ENCODE peak calls at places on chromosomes 16 and 17, in nine cellular contexts. C, Y, N, W, G, Z, Q, F and D are unnamed samples.

GRCh38 chr16:50697881-50698767 is 4.7 kb downstream of the NOD2 start:
- DNase-seq in Y (no peak), N (no peak), Q (no peak), F (peak), Z (peak), W (no peak), C (peak), G (no peak), D (no peak)

GRCh38 chr17:79183221-79184158 is 108.9 kb downstream of the ENGASE start:
- DNase-seq in F (no peak), Z (no peak), W (no peak), Y (no peak), G (peak), N (no peak), C (peak), Q (no peak), D (no peak)

GRCh38 chr17:40460585-40460975 is 17.3 kb downstream of the IGFBP4 start:
- DNase-seq in Z (no peak), G (no peak), N (no peak), Y (no peak), F (no peak), W (no peak), Q (no peak), C (no peak), D (no peak)

GRCh38 chr16:8713635-8714097 is 39.2 kb downstream of the ABAT start:
- DNase-seq in W (no peak), C (no peak), Z (no peak), Y (no peak), N (no peak), G (no peak), Q (no peak), F (no peak), D (no peak)

GRCh38 chr16:48123104-48123788 is 32.5 kb downstream of the ABCC12 start:
- DNase-seq in W (no peak), G (peak), C (peak), Y (no peak), N (no peak), Z (peak), F (no peak), Q (no peak), D (no peak)

GRCh38 chr16:31297496-31297895 is 37.7 kb downstream of the ITGAM start:
- DNase-seq in G (no peak), Y (no peak), Q (no peak), N (no peak), W (no peak), F (no peak), C (no peak), Z (no peak), D (no peak)

GRCh38 chr16:74568961-74569631 is 37.8 kb downstream of the GLG1 start:
- DNase-seq in Y (no peak), F (no peak), Q (no peak), Z (no peak), C (peak), N (no peak), G (no peak), W (no peak), D (no peak)

GRCh38 chr17:56700919-56701420 is 107.5 kb downstream of the NOG start:
- DNase-seq in C (no peak), N (no peak), Z (no peak), W (no peak), Q (no peak), Y (no peak), G (no peak), F (no peak), D (no peak)

GRCh38 chr17:8320262-8320661 is 10.2 kb downstream of the ARHGEF15 start:
- DNase-seq in F (no peak), C (no peak), Q (no peak), Z (no peak), G (no peak), Y (no peak), N (no peak), W (no peak), D (no peak)

GRCh38 chr17:10776372-10776771 is 27.5 kb downstream of the TMEM238L start:
- DNase-seq in C (no peak), F (no peak), Q (no peak), Y (no peak), N (no peak), G (no peak), W (no peak), Z (no peak), D (no peak)

GRCh38 chr17:62668091-62668804 is 40.8 kb downstream of the MRC2 start:
- DNase-seq in Z (no peak), W (no peak), Y (peak), C (peak), Q (no peak), G (no peak), N (no peak), F (no peak), D (no peak)